ENCODE peak calls at places on chromosomes 12 and 14, in six cellular contexts. M is esophagus muscularis mucosa, V is A549, H is colonic mucosa, L is stomach, E is pancreas. Z is an unnamed sample.

GRCh38 chr12:48542300-48542928 is 17.0 kb downstream of the OR8S1 start:
- DNase-seq in M (no peak), V (peak), H (peak), L (peak), E (peak), Z (peak)

GRCh38 chr12:53107122-53107521 is 3.8 kb downstream of the SOAT2 start:
- DNase-seq in M (no peak), V (no peak), H (no peak), L (no peak), E (no peak), Z (peak)

GRCh38 chr14:74946659-74947281 is 8.6 kb downstream of the PGF start:
- DNase-seq in M (no peak), V (no peak), H (no peak), L (no peak), E (no peak), Z (no peak)

GRCh38 chr12:7857916-7858315 is 14.8 kb downstream of the SLC2A14 start:
- DNase-seq in M (no peak), V (no peak), H (no peak), L (no peak), E (no peak), Z (no peak)

GRCh38 chr12:27201169-27201568 is 42.9 kb upstream of the STK38L start:
- DNase-seq in M (no peak), V (no peak), H (no peak), L (no peak), E (no peak), Z (no peak)

GRCh38 chr14:90087433-90087832 is 25.6 kb downstream of the KCNK13 start:
- DNase-seq in M (peak), V (no peak), H (no peak), L (no peak), E (no peak), Z (no peak)

GRCh38 chr12:78316150-78316549 is 485.5 kb downstream of the NAV3 start:
- DNase-seq in M (no peak), V (no peak), H (no peak), L (no peak), E (no peak), Z (peak)

GRCh38 chr12:52607314-52607713 is 6.1 kb upstream of the KRT72 start:
- DNase-seq in M (no peak), V (no peak), H (no peak), L (no peak), E (no peak), Z (no peak)

GRCh38 chr12:6953417-6954315 is 2.5 kb downstream of the PTPN6 start:
- DNase-seq in M (no peak), V (no peak), H (peak), L (peak), E (no peak), Z (peak)

GRCh38 chr12:88305491-88305890 is 163.4 kb downstream of the TMTC3 start:
- DNase-seq in M (no peak), V (no peak), H (no peak), L (no peak), E (no peak), Z (no peak)

GRCh38 chr12:104730761-104731160 is 227.3 kb downstream of the SLC41A2 start:
- DNase-seq in M (no peak), V (no peak), H (no peak), L (no peak), E (no peak), Z (no peak)

GRCh38 chr12:3259976-3260375 is 182.8 kb downstream of the TSPAN9 start:
- DNase-seq in M (no peak), V (no peak), H (no peak), L (no peak), E (no peak), Z (no peak)

GRCh38 chr14:60168841-60169240 is 3.6 kb upstream of the DHRS7 start:
- DNase-seq in M (no peak), V (no peak), H (no peak), L (no peak), E (no peak), Z (no peak)

GRCh38 chr12:50603817-50604639 is 99.2 kb downstream of the DIP2B start:
- DNase-seq in M (no peak), V (no peak), H (no peak), L (no peak), E (no peak), Z (no peak)

GRCh38 chr12:48822139-48822538 is 3.8 kb downstream of the CACNB3 start:
- DNase-seq in M (no peak), V (no peak), H (no peak), L (no peak), E (no peak), Z (no peak)

GRCh38 chr14:97707603-97708002 is 910.4 kb downstream of the VRK1 start:
- DNase-seq in M (peak), V (no peak), H (no peak), L (no peak), E (no peak), Z (peak)

GRCh38 chr12:14577344-14577743 is 9.7 kb upstream of the PLBD1 start:
- DNase-seq in M (no peak), V (no peak), H (no peak), L (no peak), E (no peak), Z (no peak)

GRCh38 chr12:10214131-10214876 is 1.6 kb downstream of the GABARAPL1 start:
- DNase-seq in M (no peak), V (no peak), H (no peak), L (no peak), E (no peak), Z (no peak)

GRCh38 chr14:92726933-92727262 is 21.5 kb downstream of the LGMN start:
- DNase-seq in M (no peak), V (no peak), H (no peak), L (no peak), E (no peak), Z (no peak)

GRCh38 chr14:92733007-92733406 is 15.4 kb downstream of the LGMN start:
- DNase-seq in M (no peak), V (no peak), H (no peak), L (no peak), E (no peak), Z (no peak)

GRCh38 chr14:92731622-92732021 is 16.8 kb downstream of the LGMN start:
- DNase-seq in M (no peak), V (no peak), H (no peak), L (no peak), E (no peak), Z (no peak)

GRCh38 chr14:92728781-92729364 is 19.6 kb downstream of the LGMN start:
- DNase-seq in M (no peak), V (no peak), H (no peak), L (peak), E (no peak), Z (no peak)

GRCh38 chr14:92729632-92730358 is 18.6 kb downstream of the LGMN start:
- DNase-seq in M (no peak), V (no peak), H (no peak), L (no peak), E (no peak), Z (no peak)
- H3K4me3 ChIP-seq in M (no peak), V (no peak), H (no peak), L (no peak), E (no peak), Z (no peak)

DNA sequence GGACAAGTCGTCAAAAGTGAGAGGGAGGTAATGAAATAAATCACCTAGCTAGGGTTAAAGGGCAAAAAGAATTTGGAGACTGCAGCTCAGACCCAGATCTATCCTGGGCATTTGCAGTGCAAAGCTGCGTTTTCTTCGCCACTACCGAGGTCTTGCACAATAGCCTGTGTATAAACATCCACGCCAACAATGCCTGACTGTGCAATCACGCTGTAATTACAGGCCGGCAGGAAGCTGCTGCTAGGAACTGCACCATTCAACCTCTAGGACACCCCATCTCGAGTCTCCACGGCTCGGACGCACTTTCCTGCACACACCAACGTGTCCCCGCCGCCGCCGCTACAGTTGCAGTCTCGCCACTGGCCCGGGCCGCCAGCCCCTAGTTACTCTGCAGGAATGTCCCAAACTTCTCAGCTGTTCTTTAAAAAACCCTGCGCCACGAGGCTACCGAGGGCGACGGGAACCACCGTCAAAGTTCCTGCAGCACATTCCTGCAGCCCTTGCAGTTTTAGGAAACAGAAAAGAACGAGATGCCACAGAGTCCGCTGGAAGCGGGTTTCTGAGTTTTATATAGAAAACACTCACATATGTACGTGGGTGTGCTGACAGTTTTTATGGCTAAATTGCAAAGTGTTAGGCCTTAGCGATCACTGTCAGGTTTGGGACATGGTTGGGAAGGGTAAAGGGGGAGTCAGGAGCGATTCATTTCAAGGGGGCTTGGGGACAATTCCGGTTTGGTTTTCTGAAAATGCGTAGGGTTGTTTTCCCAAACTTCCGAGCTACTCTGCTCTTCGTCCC is 65.6 kb upstream of the PTGR2 start:
- DNase-seq in M (peak), V (peak), H (peak), L (peak), E (peak), Z (peak)
- TF ChIP-seq CTCF in M (peak), V (no peak), H (peak), L (peak), E (no peak), Z (peak)

DNA sequence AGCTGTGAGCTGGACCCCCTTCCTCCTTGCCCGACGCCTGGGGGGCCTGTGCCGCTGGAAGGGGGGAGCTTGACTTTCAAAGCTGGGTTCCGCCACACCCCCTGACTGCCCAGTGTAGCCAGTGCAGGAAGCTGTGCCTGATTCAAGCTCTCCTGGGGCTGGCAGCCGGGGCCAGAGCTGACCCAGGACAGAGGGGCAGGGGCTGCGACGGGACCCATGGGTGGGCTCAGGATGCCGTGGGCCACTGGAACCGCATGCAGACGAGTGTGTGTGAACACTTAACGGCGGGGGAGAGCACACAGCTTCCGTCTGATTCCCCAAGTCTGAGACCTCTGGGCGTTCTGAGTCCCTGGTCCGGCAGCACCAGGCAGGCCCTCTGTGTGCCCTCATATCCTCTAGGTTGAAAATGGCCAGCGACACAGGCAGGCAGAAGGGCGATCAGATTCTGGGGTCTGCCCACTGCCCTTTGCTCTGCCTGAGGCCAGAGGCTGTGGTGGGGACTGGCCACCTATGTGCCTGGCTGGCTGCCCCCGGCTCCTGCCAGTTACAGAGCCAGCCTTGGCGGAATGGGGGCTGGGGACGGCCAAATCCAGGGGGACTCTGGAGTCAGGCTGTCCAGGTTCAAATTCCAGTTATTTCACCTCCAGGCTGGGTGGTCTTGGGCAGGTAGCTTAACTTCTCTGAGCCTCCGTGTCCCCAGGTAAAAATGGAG is 54.0 kb downstream of the CYP46A1 start:
- DNase-seq in M (no peak), V (no peak), H (no peak), L (peak), E (no peak), Z (no peak)
- H3K4me3 ChIP-seq in M (peak), V (peak), H (peak), L (peak), E (peak), Z (no peak)

GRCh38 chr12:24596768-24597388 is 352.0 kb downstream of the BCAT1 start:
- DNase-seq in M (no peak), V (peak), H (no peak), L (no peak), E (no peak), Z (no peak)

GRCh38 chr12:24592048-24592447 is 356.9 kb downstream of the BCAT1 start:
- DNase-seq in M (no peak), V (no peak), H (no peak), L (no peak), E (no peak), Z (no peak)

GRCh38 chr12:24599737-24600136 is 349.2 kb downstream of the BCAT1 start:
- DNase-seq in M (no peak), V (no peak), H (no peak), L (no peak), E (no peak), Z (no peak)

GRCh38 chr12:24591079-24591626 is 357.7 kb downstream of the BCAT1 start:
- DNase-seq in M (no peak), V (no peak), H (no peak), L (no peak), E (no peak), Z (no peak)

GRCh38 chr12:24595652-24596235 is 353.2 kb downstream of the BCAT1 start:
- DNase-seq in M (no peak), V (no peak), H (no peak), L (no peak), E (no peak), Z (peak)
- TF ChIP-seq CTCF in M (no peak), V (no peak), H (no peak), L (no peak), E (no peak), Z (peak)

DNA sequence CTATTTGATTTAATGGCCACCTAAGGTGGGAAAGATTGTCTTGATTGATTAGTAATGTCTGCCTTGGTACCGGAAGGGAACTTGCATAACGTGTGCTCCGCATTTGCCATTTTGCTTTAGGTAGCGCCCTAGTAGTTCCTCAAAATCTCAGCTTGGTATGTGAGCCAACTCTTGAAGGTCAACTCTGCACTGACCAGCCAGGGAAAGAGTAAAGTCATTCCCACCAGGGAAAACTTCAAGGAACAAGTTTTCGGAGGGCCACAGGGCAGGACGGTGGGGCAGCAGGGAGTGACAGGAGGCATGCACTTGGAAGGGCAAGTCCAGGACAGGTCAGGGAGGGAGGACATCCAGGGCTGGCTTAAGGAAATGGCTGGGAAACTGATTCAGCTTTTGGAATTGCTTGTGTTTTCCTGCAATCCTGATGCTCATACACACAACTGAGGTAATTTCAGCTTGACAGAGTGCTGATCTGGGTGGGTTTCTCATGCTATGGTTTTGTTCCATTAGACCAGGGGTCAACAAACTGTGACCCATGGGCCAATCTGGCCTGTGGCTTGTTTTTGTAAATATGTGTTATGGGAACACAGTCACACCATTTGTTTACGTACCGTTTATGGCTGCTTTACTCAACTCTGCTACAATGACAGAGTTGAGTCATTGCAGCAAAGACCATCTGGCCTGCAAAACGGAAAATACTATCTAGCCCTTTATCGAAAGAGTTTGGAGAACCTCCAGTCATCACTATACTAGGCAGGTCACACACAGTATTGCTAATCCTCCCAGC is 184.5 kb downstream of the RBM19 start:
- DNase-seq in M (no peak), V (no peak), H (no peak), L (no peak), E (no peak), Z (no peak)
- H3K4me3 ChIP-seq in M (no peak), V (no peak), H (no peak), L (no peak), E (no peak), Z (no peak)

DNA sequence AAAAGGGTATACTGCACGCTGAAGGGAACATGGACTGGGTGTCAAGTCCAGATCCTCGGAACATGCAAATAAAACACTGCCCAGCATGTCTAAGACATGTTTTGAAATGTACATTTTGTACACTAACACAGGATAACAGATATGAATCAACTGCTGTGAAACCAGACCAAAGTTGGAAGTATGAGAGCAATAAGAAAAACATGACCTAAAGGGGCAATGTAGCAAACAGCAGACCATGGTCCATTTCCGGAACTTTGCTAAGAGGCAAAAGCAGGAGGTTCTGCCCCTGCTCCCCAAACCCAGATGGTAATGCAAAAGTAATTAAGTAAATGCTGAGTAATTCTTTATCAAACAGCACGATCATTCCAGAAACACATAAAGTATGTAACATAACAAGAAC is 125.2 kb downstream of the SLC25A21 start:
- DNase-seq in M (no peak), V (no peak), H (no peak), L (no peak), E (no peak), Z (no peak)
- TF ChIP-seq CTCF in M (no peak), V (no peak), H (no peak), L (no peak), E (no peak), Z (no peak)

GRCh38 chr12:12726543-12727093 is 9.4 kb downstream of the CDKN1B start:
- DNase-seq in M (peak), V (peak), H (no peak), L (no peak), E (no peak), Z (peak)

GRCh38 chr12:12725956-12726542 is 8.9 kb downstream of the CDKN1B start:
- DNase-seq in M (no peak), V (no peak), H (no peak), L (no peak), E (no peak), Z (no peak)

GRCh38 chr12:12724421-12725085 is 7.4 kb downstream of the CDKN1B start:
- DNase-seq in M (no peak), V (peak), H (no peak), L (no peak), E (no peak), Z (no peak)

GRCh38 chr12:12723681-12724420 is 6.7 kb downstream of the CDKN1B start:
- DNase-seq in M (peak), V (peak), H (peak), L (peak), E (peak), Z (peak)

DNA sequence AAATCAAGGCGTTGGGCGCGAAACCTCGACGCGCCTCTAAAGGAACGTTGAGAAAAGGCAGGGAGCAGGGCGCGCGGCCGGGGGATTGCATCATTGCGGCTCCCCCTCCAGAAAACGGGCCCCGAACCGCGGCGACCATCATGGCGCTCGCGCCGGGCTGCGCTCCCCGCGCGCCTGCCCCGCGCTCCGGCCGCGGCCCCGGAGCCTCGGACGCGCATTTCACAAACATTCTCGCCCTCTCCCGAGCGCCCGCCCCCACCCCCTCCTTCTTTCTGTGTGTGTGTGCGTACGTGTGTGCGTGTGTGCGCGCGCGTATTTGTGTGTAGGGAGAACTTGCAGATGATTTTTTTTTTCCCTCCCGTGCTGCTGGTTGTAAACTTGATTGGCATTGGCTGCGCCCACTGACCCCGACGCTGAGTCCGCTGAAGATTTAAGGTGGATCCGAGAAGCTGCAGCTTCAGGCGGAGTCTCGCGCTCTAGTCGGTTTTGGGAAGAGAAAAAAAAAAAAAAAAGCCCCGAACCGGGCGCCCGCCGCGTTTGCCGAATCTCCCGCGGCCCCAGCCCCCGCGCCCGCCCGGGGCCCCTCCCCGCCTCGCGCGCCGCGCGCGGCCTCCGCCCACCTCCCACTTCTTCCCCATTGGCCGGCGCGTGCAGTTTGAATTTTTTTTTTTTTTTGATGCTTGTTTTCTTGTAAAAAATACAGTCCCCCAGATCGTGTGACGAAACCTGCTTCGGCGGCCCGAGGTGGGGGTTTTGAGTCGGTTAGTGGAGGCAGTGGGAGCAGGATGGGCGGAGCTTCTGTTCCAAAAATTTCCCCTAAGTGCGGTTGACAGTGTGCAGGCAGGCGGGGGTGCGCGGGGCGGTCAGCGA is 8.2 kb downstream of the CDKN1B start:
- DNase-seq in M (peak), V (peak), H (peak), L (peak), E (peak), Z (peak)
- H3K4me3 ChIP-seq in M (peak), V (peak), H (peak), L (peak), E (peak), Z (peak)